ENCODE peak calls at places on chromosomes 5 and 9, in nine cellular contexts. A is GM19239; C is RCC 7860; S is HFFc6; F is activated naive CD8-positive, alpha-beta T cell treated with anti-CD3 and anti-CD28 coated beads for 36 hours; W is chondrocyte; O is pons; G is NCI-H748 treated with DMSO at 0.1 percent for 48 hours; E is lower leg skin. H is an unnamed sample.

GRCh38 chr5:174690256-174690655 is 34.1 kb upstream of the MSX2 start:
- DNase-seq in A (no peak), C (peak), S (no peak), F (no peak), W (no peak), O (no peak), G (no peak), E (no peak), H (no peak)

GRCh38 chr5:19531374-19531952 is 456.5 kb downstream of the CDH18 start:
- DNase-seq in A (no peak), C (peak), S (no peak), F (no peak), W (no peak), O (no peak), G (peak), E (peak), H (peak)

GRCh38 chr5:119280380-119280779 is 75.4 kb upstream of the TNFAIP8 start:
- DNase-seq in A (no peak), C (no peak), S (no peak), F (no peak), W (no peak), O (no peak), G (no peak), E (no peak), H (no peak)

GRCh38 chr9:512555-513272 is 298.0 kb downstream of the DOCK8 start:
- DNase-seq in A (no peak), C (no peak), S (no peak), F (no peak), W (no peak), O (peak), G (no peak), E (no peak), H (no peak)

GRCh38 chr5:132321109-132321721 is 27.0 kb downstream of the SLC22A4 start:
- DNase-seq in A (no peak), C (no peak), S (no peak), F (no peak), W (no peak), O (no peak), G (no peak), E (no peak), H (no peak)

GRCh38 chr5:68141494-68141893 is 74.1 kb upstream of the PIK3R1 start:
- DNase-seq in A (no peak), C (no peak), S (peak), F (no peak), W (no peak), O (no peak), G (no peak), E (no peak), H (no peak)

GRCh38 chr9:34783951-34784487 is 74.1 kb upstream of the CCL21 start:
- DNase-seq in A (no peak), C (no peak), S (no peak), F (no peak), W (no peak), O (no peak), G (no peak), E (no peak), H (no peak)

GRCh38 chr9:127958728-127959127 is 21.1 kb upstream of the DPM2 start:
- DNase-seq in A (no peak), C (no peak), S (no peak), F (no peak), W (no peak), O (no peak), G (no peak), E (no peak), H (no peak)

GRCh38 chr5:143350790-143351603 is 52.5 kb downstream of the NR3C1 start:
- DNase-seq in A (peak), C (peak), S (peak), F (no peak), W (no peak), O (no peak), G (no peak), E (no peak), H (no peak)

GRCh38 chr5:71939452-71939932 is 167.8 kb upstream of the MAP1B start:
- DNase-seq in A (no peak), C (no peak), S (no peak), F (no peak), W (no peak), O (peak), G (no peak), E (no peak), H (no peak)

GRCh38 chr5:80894083-80894482 is 66.1 kb upstream of the RASGRF2 start:
- DNase-seq in A (no peak), C (no peak), S (no peak), F (no peak), W (no peak), O (no peak), G (no peak), E (no peak), H (no peak)

GRCh38 chr9:112145886-112146285 is 29.2 kb downstream of the SUSD1 start:
- DNase-seq in A (no peak), C (peak), S (no peak), F (no peak), W (no peak), O (no peak), G (no peak), E (no peak), H (no peak)

GRCh38 chr9:94865599-94866456 is 139.3 kb downstream of the AOPEP start:
- DNase-seq in A (no peak), C (no peak), S (no peak), F (no peak), W (no peak), O (peak), G (no peak), E (no peak), H (no peak)

GRCh38 chr5:65611524-65611923 is 12.6 kb downstream of the TRIM23 start:
- DNase-seq in A (no peak), C (peak), S (no peak), F (no peak), W (no peak), O (no peak), G (no peak), E (no peak), H (peak)

GRCh38 chr5:90558344-90559192 is at the start of gene ADGRV1:
- DNase-seq in A (no peak), C (no peak), S (no peak), F (peak), W (peak), O (peak), G (peak), E (no peak), H (peak)

H was measured in body of pancreas.